ENCODE peak calls at places on chromosomes 6 and 20, in eight cellular contexts. One of them, this sample, is unnamed. For H3K27me3, the result is how much of the 10 kb centered on the place peaks cover.

GRCh38 chr6:45483501-45483900 is 105.8 kb upstream of the SUPT3H start:
- DNase-seq in left ventricle myocardium inferior: no peak
- DNase-seq in neural progenitor cell: no peak
- DNase-seq in pancreas: no peak
- DNase-seq in colonic mucosa: no peak
- DNase-seq in heart right ventricle: no peak
- DNase-seq in upper lobe of right lung: no peak
- DNase-seq in HCT116: no peak
- DNase-seq in this sample: no peak

GRCh38 chr6:42378125-42378524 is 73.6 kb downstream of the TRERF1 start:
- DNase-seq in HCT116: no peak
- DNase-seq in colonic mucosa: no peak
- DNase-seq in heart right ventricle: no peak
- DNase-seq in left ventricle myocardium inferior: no peak
- DNase-seq in upper lobe of right lung: no peak
- DNase-seq in neural progenitor cell: no peak
- DNase-seq in pancreas: no peak
- DNase-seq in this sample: no peak

GRCh38 chr6:6803180-6803978 is 214.9 kb downstream of the LY86 start:
- DNase-seq in heart right ventricle: no peak
- DNase-seq in left ventricle myocardium inferior: no peak
- DNase-seq in HCT116: peak
- DNase-seq in upper lobe of right lung: no peak
- DNase-seq in neural progenitor cell: no peak
- DNase-seq in colonic mucosa: peak
- DNase-seq in pancreas: no peak
- DNase-seq in this sample: no peak

GRCh38 chr6:118986312-118986711 is 51.4 kb upstream of the MCM9 start:
- DNase-seq in colonic mucosa: no peak
- DNase-seq in HCT116: no peak
- DNase-seq in upper lobe of right lung: no peak
- DNase-seq in neural progenitor cell: no peak
- DNase-seq in heart right ventricle: no peak
- DNase-seq in left ventricle myocardium inferior: no peak
- DNase-seq in pancreas: no peak
- DNase-seq in this sample: no peak

GRCh38 chr6:88370127-88370710 is 204.1 kb upstream of the CNR1 start:
- DNase-seq in colonic mucosa: no peak
- DNase-seq in HCT116: no peak
- DNase-seq in heart right ventricle: no peak
- DNase-seq in left ventricle myocardium inferior: no peak
- DNase-seq in upper lobe of right lung: no peak
- DNase-seq in neural progenitor cell: no peak
- DNase-seq in pancreas: no peak
- DNase-seq in this sample: no peak

GRCh38 chr20:13037727-13038126 is 29.0 kb downstream of the SPTLC3 start:
- DNase-seq in heart right ventricle: no peak
- DNase-seq in pancreas: no peak
- DNase-seq in HCT116: no peak
- DNase-seq in upper lobe of right lung: no peak
- DNase-seq in colonic mucosa: no peak
- DNase-seq in neural progenitor cell: no peak
- DNase-seq in left ventricle myocardium inferior: no peak
- DNase-seq in this sample: no peak

GRCh38 chr6:152316024-152316423 is 321.1 kb downstream of the SYNE1 start:
- DNase-seq in left ventricle myocardium inferior: peak
- DNase-seq in HCT116: no peak
- DNase-seq in colonic mucosa: no peak
- DNase-seq in upper lobe of right lung: no peak
- DNase-seq in heart right ventricle: peak
- DNase-seq in pancreas: no peak
- DNase-seq in neural progenitor cell: no peak
- DNase-seq in this sample: no peak

GRCh38 chr6:28207244-28208179 is 17.6 kb upstream of the ZSCAN9 start:
- DNase-seq in left ventricle myocardium inferior: no peak
- DNase-seq in heart right ventricle: peak
- DNase-seq in HCT116: no peak
- DNase-seq in colonic mucosa: peak
- DNase-seq in neural progenitor cell: peak
- DNase-seq in upper lobe of right lung: peak
- DNase-seq in pancreas: no peak
- DNase-seq in this sample: no peak

GRCh38 chr6:15905488-15906392 is 223.1 kb upstream of the MYLIP start:
- DNase-seq in pancreas: no peak
- DNase-seq in upper lobe of right lung: no peak
- DNase-seq in heart right ventricle: no peak
- DNase-seq in left ventricle myocardium inferior: no peak
- DNase-seq in neural progenitor cell: no peak
- DNase-seq in HCT116: no peak
- DNase-seq in colonic mucosa: no peak
- DNase-seq in this sample: no peak

GRCh38 chr20:22904411-22904810 is 130.7 kb upstream of the SSTR4 start:
- DNase-seq in upper lobe of right lung: no peak
- DNase-seq in heart right ventricle: no peak
- DNase-seq in colonic mucosa: no peak
- DNase-seq in left ventricle myocardium inferior: no peak
- DNase-seq in pancreas: no peak
- DNase-seq in neural progenitor cell: no peak
- DNase-seq in HCT116: no peak
- DNase-seq in this sample: no peak

GRCh38 chr6:16841241-16841640 is 80.0 kb upstream of the ATXN1 start:
- DNase-seq in upper lobe of right lung: no peak
- DNase-seq in HCT116: no peak
- DNase-seq in neural progenitor cell: no peak
- DNase-seq in pancreas: no peak
- DNase-seq in heart right ventricle: no peak
- DNase-seq in colonic mucosa: no peak
- DNase-seq in left ventricle myocardium inferior: no peak
- DNase-seq in this sample: no peak

GRCh38 chr6:100724696-100725095 is 156.4 kb downstream of the ASCC3 start:
- DNase-seq in left ventricle myocardium inferior: no peak
- DNase-seq in HCT116: no peak
- DNase-seq in upper lobe of right lung: no peak
- DNase-seq in colonic mucosa: no peak
- DNase-seq in neural progenitor cell: peak
- DNase-seq in pancreas: no peak
- DNase-seq in heart right ventricle: no peak
- DNase-seq in this sample: no peak

GRCh38 chr6:127547909-127548649 is 28.9 kb upstream of the C6orf58 start:
- DNase-seq in HCT116: no peak
- DNase-seq in left ventricle myocardium inferior: no peak
- DNase-seq in pancreas: no peak
- DNase-seq in neural progenitor cell: no peak
- DNase-seq in upper lobe of right lung: no peak
- DNase-seq in colonic mucosa: no peak
- DNase-seq in heart right ventricle: no peak
- DNase-seq in this sample: no peak

GRCh38 chr6:106496791-106497190 is 132.5 kb downstream of the RTN4IP1 start:
- DNase-seq in HCT116: no peak
- DNase-seq in pancreas: no peak
- DNase-seq in left ventricle myocardium inferior: no peak
- DNase-seq in neural progenitor cell: no peak
- DNase-seq in upper lobe of right lung: peak
- DNase-seq in heart right ventricle: no peak
- DNase-seq in colonic mucosa: no peak
- DNase-seq in this sample: no peak

GRCh38 chr20:61936701-61937131 is 129.0 kb downstream of the TAF4 start:
- DNase-seq in upper lobe of right lung: peak
- DNase-seq in colonic mucosa: no peak
- DNase-seq in heart right ventricle: no peak
- DNase-seq in HCT116: no peak
- DNase-seq in neural progenitor cell: no peak
- DNase-seq in pancreas: no peak
- DNase-seq in left ventricle myocardium inferior: peak
- DNase-seq in this sample: no peak

GRCh38 chr6:119132211-119133004 is 53.9 kb upstream of the FAM184A start:
- DNase-seq in heart right ventricle: no peak
- DNase-seq in HCT116: no peak
- DNase-seq in left ventricle myocardium inferior: no peak
- DNase-seq in pancreas: peak
- DNase-seq in neural progenitor cell: no peak
- DNase-seq in colonic mucosa: no peak
- DNase-seq in upper lobe of right lung: no peak
- DNase-seq in this sample: no peak

GRCh38 chr6:75283907-75284284 is 696 bp downstream of the TMEM30A start:
- DNase-seq in heart right ventricle: no peak
- DNase-seq in pancreas: no peak
- DNase-seq in upper lobe of right lung: no peak
- DNase-seq in left ventricle myocardium inferior: no peak
- DNase-seq in colonic mucosa: peak
- DNase-seq in HCT116: no peak
- DNase-seq in neural progenitor cell: peak
- DNase-seq in this sample: peak

GRCh38 chr20:38726849-38727601 is 2.7 kb downstream of the SLC32A1 start:
- DNase-seq in pancreas: no peak
- DNase-seq in colonic mucosa: peak
- DNase-seq in left ventricle myocardium inferior: no peak
- DNase-seq in HCT116: no peak
- DNase-seq in upper lobe of right lung: no peak
- DNase-seq in neural progenitor cell: peak
- DNase-seq in heart right ventricle: no peak
- DNase-seq in this sample: peak

GRCh38 chr20:44959082-44959895 is 908 bp downstream of the TOMM34 start:
- DNase-seq in HCT116: no peak
- DNase-seq in upper lobe of right lung: no peak
- DNase-seq in colonic mucosa: no peak
- DNase-seq in pancreas: no peak
- DNase-seq in neural progenitor cell: peak
- DNase-seq in left ventricle myocardium inferior: no peak
- DNase-seq in heart right ventricle: no peak
- DNase-seq in this sample: peak

GRCh38 chr6:121885399-121886152 is 450.1 kb downstream of the GJA1 start:
- DNase-seq in colonic mucosa: no peak
- DNase-seq in neural progenitor cell: no peak
- DNase-seq in left ventricle myocardium inferior: no peak
- DNase-seq in pancreas: no peak
- DNase-seq in upper lobe of right lung: no peak
- DNase-seq in heart right ventricle: no peak
- DNase-seq in HCT116: no peak
- DNase-seq in this sample: no peak

GRCh38 chr20:24950836-24951525 is 1.9 kb downstream of the CST7 start:
- DNase-seq in left ventricle myocardium inferior: no peak
- DNase-seq in neural progenitor cell: no peak
- DNase-seq in pancreas: no peak
- DNase-seq in colonic mucosa: peak
- DNase-seq in upper lobe of right lung: peak
- DNase-seq in heart right ventricle: no peak
- DNase-seq in HCT116: no peak
- DNase-seq in this sample: no peak

GRCh38 chr6:141041596-141042087 is 1091.1 kb upstream of the GJE1 start:
- DNase-seq in neural progenitor cell: no peak
- DNase-seq in left ventricle myocardium inferior: no peak
- DNase-seq in heart right ventricle: no peak
- DNase-seq in HCT116: no peak
- DNase-seq in upper lobe of right lung: peak
- DNase-seq in colonic mucosa: no peak
- DNase-seq in pancreas: no peak
- DNase-seq in this sample: no peak

GRCh38 chr20:11852801-11853200 is 64.9 kb upstream of the BTBD3 start:
- DNase-seq in colonic mucosa: no peak
- DNase-seq in neural progenitor cell: no peak
- DNase-seq in pancreas: no peak
- DNase-seq in upper lobe of right lung: no peak
- DNase-seq in heart right ventricle: no peak
- DNase-seq in left ventricle myocardium inferior: no peak
- DNase-seq in HCT116: no peak
- DNase-seq in this sample: no peak

DNA sequence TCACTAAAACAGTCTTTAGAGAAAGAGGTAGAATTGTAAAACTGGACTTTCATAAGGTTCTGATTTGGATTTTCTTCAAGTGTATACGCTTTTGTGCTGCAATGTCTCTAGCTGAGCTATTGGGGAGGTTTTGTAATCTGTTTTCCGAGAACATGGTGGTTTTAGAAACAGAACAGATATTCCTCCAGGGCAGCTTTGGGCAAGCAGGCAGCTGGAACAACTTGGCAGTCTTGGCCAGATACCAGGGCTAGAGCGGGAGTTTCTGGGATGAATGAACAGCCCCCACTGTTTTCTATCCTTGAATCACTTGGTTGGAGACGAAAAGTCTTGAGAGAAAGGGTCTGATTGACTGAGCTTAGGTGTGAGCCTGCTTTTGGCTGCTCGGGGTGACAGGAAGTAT is 17.1 kb upstream of the ARMC2 start:
- DNase-seq in upper lobe of right lung: no peak
- DNase-seq in heart right ventricle: no peak
- DNase-seq in left ventricle myocardium inferior: no peak
- DNase-seq in colonic mucosa: no peak
- DNase-seq in pancreas: no peak
- DNase-seq in HCT116: no peak
- DNase-seq in neural progenitor cell: no peak
- DNase-seq in this sample: no peak
- H3K27me3 ChIP-seq in upper lobe of right lung: under half
- H3K27me3 ChIP-seq in heart right ventricle: under half
- H3K27me3 ChIP-seq in left ventricle myocardium inferior: under half
- H3K27me3 ChIP-seq in colonic mucosa: under half
- H3K27me3 ChIP-seq in pancreas: under half
- H3K27me3 ChIP-seq in HCT116: under half
- H3K27me3 ChIP-seq in neural progenitor cell: under half
- H3K27me3 ChIP-seq in this sample: under half

DNA sequence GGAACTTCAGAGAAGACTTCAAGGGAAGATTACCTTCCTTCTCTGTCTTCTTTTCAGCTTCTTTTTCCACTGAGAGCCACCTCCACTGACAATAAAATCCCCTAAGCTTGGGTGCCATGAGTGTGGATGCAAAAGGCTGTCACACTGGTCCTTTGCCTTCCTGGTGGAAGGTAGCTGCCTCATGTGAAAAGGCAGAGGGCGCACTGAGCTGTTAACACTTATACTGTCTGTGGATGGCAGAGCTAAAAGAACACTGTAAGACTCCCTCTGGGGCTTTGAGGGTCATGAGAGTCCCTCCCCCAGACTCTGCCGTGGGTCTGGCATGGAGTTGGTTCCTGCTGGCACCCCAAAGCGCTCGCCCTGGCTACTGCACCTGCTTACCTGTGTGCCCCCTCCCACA is 536.7 kb upstream of the IMPG1 start:
- DNase-seq in colonic mucosa: no peak
- DNase-seq in left ventricle myocardium inferior: no peak
- DNase-seq in neural progenitor cell: no peak
- DNase-seq in upper lobe of right lung: no peak
- DNase-seq in pancreas: no peak
- DNase-seq in heart right ventricle: no peak
- DNase-seq in HCT116: no peak
- DNase-seq in this sample: no peak
- TF ChIP-seq CTCF in colonic mucosa: no peak
- TF ChIP-seq CTCF in left ventricle myocardium inferior: no peak
- TF ChIP-seq CTCF in neural progenitor cell: no peak
- TF ChIP-seq CTCF in upper lobe of right lung: no peak
- TF ChIP-seq CTCF in pancreas: no peak
- TF ChIP-seq CTCF in heart right ventricle: no peak
- TF ChIP-seq CTCF in HCT116: no peak
- TF ChIP-seq CTCF in this sample: no peak

GRCh38 chr6:32700391-32701040 is 34.1 kb upstream of the HLA-DQB1 start:
- DNase-seq in left ventricle myocardium inferior: no peak
- DNase-seq in neural progenitor cell: peak
- DNase-seq in heart right ventricle: no peak
- DNase-seq in upper lobe of right lung: no peak
- DNase-seq in pancreas: peak
- DNase-seq in colonic mucosa: peak
- DNase-seq in HCT116: peak
- DNase-seq in this sample: no peak
- H3K27ac ChIP-seq in left ventricle myocardium inferior: no peak
- H3K27ac ChIP-seq in neural progenitor cell: no peak
- H3K27ac ChIP-seq in heart right ventricle: no peak
- H3K27ac ChIP-seq in upper lobe of right lung: no peak
- H3K27ac ChIP-seq in pancreas: no peak
- H3K27ac ChIP-seq in colonic mucosa: no peak
- H3K27ac ChIP-seq in HCT116: no peak
- H3K27ac ChIP-seq in this sample: no peak

GRCh38 chr6:41377071-41377470 is 41.7 kb downstream of the NCR2 start:
- DNase-seq in pancreas: no peak
- DNase-seq in HCT116: no peak
- DNase-seq in neural progenitor cell: no peak
- DNase-seq in heart right ventricle: no peak
- DNase-seq in left ventricle myocardium inferior: no peak
- DNase-seq in colonic mucosa: no peak
- DNase-seq in upper lobe of right lung: no peak
- DNase-seq in this sample: no peak
- H3K27me3 ChIP-seq in pancreas: under half
- H3K27me3 ChIP-seq in HCT116: under half
- H3K27me3 ChIP-seq in neural progenitor cell: half or more
- H3K27me3 ChIP-seq in heart right ventricle: under half
- H3K27me3 ChIP-seq in left ventricle myocardium inferior: half or more
- H3K27me3 ChIP-seq in colonic mucosa: half or more
- H3K27me3 ChIP-seq in upper lobe of right lung: half or more
- H3K27me3 ChIP-seq in this sample: half or more

This sample was measured in CD4-positive, alpha-beta T cell.